ENCODE peak calls at places on chromosomes 3 and 15, in seven cellular contexts. One of them, this sample, is unnamed.

GRCh38 chr3:99751649-99752048 is 66.0 kb upstream of the CMSS1 start:
- DNase-seq in AG09319: no peak
- DNase-seq in adipocyte: peak; percentile 69
- DNase-seq in activated naive CD8-positive, alpha-beta T cell treated with anti-CD3 and anti-CD28 coated beads, Interleukin-2, amount 50 U/mL, for 24 hours: no peak
- DNase-seq in DMS79: no peak
- DNase-seq in GM04504: peak; percentile 34
- DNase-seq in posterior vena cava: no peak
- DNase-seq in this sample: no peak

GRCh38 chr3:45366305-45366704 is 22.1 kb upstream of the LARS2 start:
- DNase-seq in AG09319: no peak
- DNase-seq in adipocyte: peak; percentile 23
- DNase-seq in activated naive CD8-positive, alpha-beta T cell treated with anti-CD3 and anti-CD28 coated beads, Interleukin-2, amount 50 U/mL, for 24 hours: no peak
- DNase-seq in DMS79: no peak
- DNase-seq in GM04504: no peak
- DNase-seq in posterior vena cava: no peak
- DNase-seq in this sample: no peak

GRCh38 chr15:61659571-61660190 is 400.6 kb downstream of the VPS13C start:
- DNase-seq in AG09319: no peak
- DNase-seq in adipocyte: peak; percentile 26
- DNase-seq in activated naive CD8-positive, alpha-beta T cell treated with anti-CD3 and anti-CD28 coated beads, Interleukin-2, amount 50 U/mL, for 24 hours: no peak
- DNase-seq in DMS79: no peak
- DNase-seq in GM04504: peak; percentile 29
- DNase-seq in posterior vena cava: no peak
- DNase-seq in this sample: no peak

GRCh38 chr15:59339252-59339672 is 33.4 kb downstream of the MYO1E start:
- DNase-seq in AG09319: no peak
- DNase-seq in adipocyte: peak; percentile 7
- DNase-seq in activated naive CD8-positive, alpha-beta T cell treated with anti-CD3 and anti-CD28 coated beads, Interleukin-2, amount 50 U/mL, for 24 hours: no peak
- DNase-seq in DMS79: no peak
- DNase-seq in GM04504: no peak
- DNase-seq in posterior vena cava: no peak
- DNase-seq in this sample: no peak

GRCh38 chr3:149162007-149162406 is 32.6 kb downstream of the HPS3 start:
- DNase-seq in AG09319: no peak
- DNase-seq in adipocyte: no peak
- DNase-seq in activated naive CD8-positive, alpha-beta T cell treated with anti-CD3 and anti-CD28 coated beads, Interleukin-2, amount 50 U/mL, for 24 hours: no peak
- DNase-seq in DMS79: no peak
- DNase-seq in GM04504: no peak
- DNase-seq in posterior vena cava: no peak
- DNase-seq in this sample: no peak

GRCh38 chr3:53252105-53252946 is 3.5 kb downstream of the TKT start:
- DNase-seq in AG09319: no peak
- DNase-seq in adipocyte: no peak
- DNase-seq in activated naive CD8-positive, alpha-beta T cell treated with anti-CD3 and anti-CD28 coated beads, Interleukin-2, amount 50 U/mL, for 24 hours: no peak
- DNase-seq in DMS79: no peak
- DNase-seq in GM04504: no peak
- DNase-seq in posterior vena cava: no peak
- DNase-seq in this sample: no peak

GRCh38 chr3:24495334-24495994 is 814 bp upstream of the THRB start:
- DNase-seq in AG09319: no peak
- DNase-seq in adipocyte: no peak
- DNase-seq in activated naive CD8-positive, alpha-beta T cell treated with anti-CD3 and anti-CD28 coated beads, Interleukin-2, amount 50 U/mL, for 24 hours: no peak
- DNase-seq in DMS79: no peak
- DNase-seq in GM04504: no peak
- DNase-seq in posterior vena cava: peak; percentile 81
- DNase-seq in this sample: no peak

GRCh38 chr3:10283638-10284037 is 9.1 kb downstream of the GHRL start:
- DNase-seq in AG09319: no peak
- DNase-seq in adipocyte: no peak
- DNase-seq in activated naive CD8-positive, alpha-beta T cell treated with anti-CD3 and anti-CD28 coated beads, Interleukin-2, amount 50 U/mL, for 24 hours: no peak
- DNase-seq in DMS79: peak; percentile 63
- DNase-seq in GM04504: no peak
- DNase-seq in posterior vena cava: no peak
- DNase-seq in this sample: no peak

GRCh38 chr3:42666022-42666421 is 12.5 kb downstream of the ZBTB47 start:
- DNase-seq in AG09319: no peak
- DNase-seq in adipocyte: no peak
- DNase-seq in activated naive CD8-positive, alpha-beta T cell treated with anti-CD3 and anti-CD28 coated beads, Interleukin-2, amount 50 U/mL, for 24 hours: no peak
- DNase-seq in DMS79: no peak
- DNase-seq in GM04504: no peak
- DNase-seq in posterior vena cava: peak; percentile 77
- DNase-seq in this sample: no peak

GRCh38 chr3:33063651-33064051 is 33.3 kb downstream of the GLB1 start:
- DNase-seq in AG09319: peak; percentile 12
- DNase-seq in adipocyte: peak; percentile 43
- DNase-seq in activated naive CD8-positive, alpha-beta T cell treated with anti-CD3 and anti-CD28 coated beads, Interleukin-2, amount 50 U/mL, for 24 hours: peak; percentile 69
- DNase-seq in DMS79: no peak
- DNase-seq in GM04504: peak; percentile 48
- DNase-seq in posterior vena cava: no peak
- DNase-seq in this sample: peak; percentile 83

GRCh38 chr3:51681453-51681852 is 10.4 kb downstream of the TEX264 start:
- DNase-seq in AG09319: no peak
- DNase-seq in adipocyte: no peak
- DNase-seq in activated naive CD8-positive, alpha-beta T cell treated with anti-CD3 and anti-CD28 coated beads, Interleukin-2, amount 50 U/mL, for 24 hours: peak; percentile 39
- DNase-seq in DMS79: no peak
- DNase-seq in GM04504: no peak
- DNase-seq in posterior vena cava: no peak
- DNase-seq in this sample: peak; percentile 63

GRCh38 chr3:40317061-40317676 is 7.7 kb downstream of the EIF1B start:
- DNase-seq in AG09319: no peak
- DNase-seq in adipocyte: peak; percentile 90
- DNase-seq in activated naive CD8-positive, alpha-beta T cell treated with anti-CD3 and anti-CD28 coated beads, Interleukin-2, amount 50 U/mL, for 24 hours: peak; percentile 27
- DNase-seq in DMS79: no peak
- DNase-seq in GM04504: no peak
- DNase-seq in posterior vena cava: no peak
- DNase-seq in this sample: peak; percentile 31

GRCh38 chr3:127799476-127800222 is 22.7 kb downstream of the MGLL start:
- DNase-seq in AG09319: no peak
- DNase-seq in adipocyte: peak; percentile 79
- DNase-seq in activated naive CD8-positive, alpha-beta T cell treated with anti-CD3 and anti-CD28 coated beads, Interleukin-2, amount 50 U/mL, for 24 hours: no peak
- DNase-seq in DMS79: no peak
- DNase-seq in GM04504: peak; percentile 67
- DNase-seq in posterior vena cava: no peak
- DNase-seq in this sample: no peak

GRCh38 chr3:121667333-121667732 is 6.6 kb upstream of the HCLS1 start:
- DNase-seq in AG09319: no peak
- DNase-seq in adipocyte: no peak
- DNase-seq in activated naive CD8-positive, alpha-beta T cell treated with anti-CD3 and anti-CD28 coated beads, Interleukin-2, amount 50 U/mL, for 24 hours: no peak
- DNase-seq in DMS79: no peak
- DNase-seq in GM04504: no peak
- DNase-seq in posterior vena cava: no peak
- DNase-seq in this sample: no peak

GRCh38 chr3:53071882-53072431 is 26.1 kb upstream of the SFMBT1 start:
- DNase-seq in AG09319: no peak
- DNase-seq in adipocyte: no peak
- DNase-seq in activated naive CD8-positive, alpha-beta T cell treated with anti-CD3 and anti-CD28 coated beads, Interleukin-2, amount 50 U/mL, for 24 hours: no peak
- DNase-seq in DMS79: no peak
- DNase-seq in GM04504: no peak
- DNase-seq in posterior vena cava: peak; percentile 58
- DNase-seq in this sample: no peak

GRCh38 chr15:85865070-85865684 is 70.5 kb upstream of the KLHL25 start:
- DNase-seq in AG09319: no peak
- DNase-seq in adipocyte: peak; percentile 70
- DNase-seq in activated naive CD8-positive, alpha-beta T cell treated with anti-CD3 and anti-CD28 coated beads, Interleukin-2, amount 50 U/mL, for 24 hours: peak; percentile 9
- DNase-seq in DMS79: no peak
- DNase-seq in GM04504: no peak
- DNase-seq in posterior vena cava: no peak
- DNase-seq in this sample: peak; percentile 29

GRCh38 chr3:69568458-69568857 is 170.8 kb upstream of the MITF start:
- DNase-seq in AG09319: no peak
- DNase-seq in adipocyte: peak; percentile 7
- DNase-seq in activated naive CD8-positive, alpha-beta T cell treated with anti-CD3 and anti-CD28 coated beads, Interleukin-2, amount 50 U/mL, for 24 hours: no peak
- DNase-seq in DMS79: no peak
- DNase-seq in GM04504: no peak
- DNase-seq in posterior vena cava: no peak
- DNase-seq in this sample: no peak

GRCh38 chr3:71162221-71162620 is 421.3 kb downstream of the FOXP1 start:
- DNase-seq in AG09319: no peak
- DNase-seq in adipocyte: no peak
- DNase-seq in activated naive CD8-positive, alpha-beta T cell treated with anti-CD3 and anti-CD28 coated beads, Interleukin-2, amount 50 U/mL, for 24 hours: no peak
- DNase-seq in DMS79: no peak
- DNase-seq in GM04504: no peak
- DNase-seq in posterior vena cava: no peak
- DNase-seq in this sample: no peak

GRCh38 chr15:80856809-80857377 is 77.7 kb downstream of the CEMIP start:
- DNase-seq in AG09319: no peak
- DNase-seq in adipocyte: no peak
- DNase-seq in activated naive CD8-positive, alpha-beta T cell treated with anti-CD3 and anti-CD28 coated beads, Interleukin-2, amount 50 U/mL, for 24 hours: no peak
- DNase-seq in DMS79: peak; percentile 50
- DNase-seq in GM04504: no peak
- DNase-seq in posterior vena cava: no peak
- DNase-seq in this sample: no peak

GRCh38 chr3:16456784-16457415 is 56.6 kb downstream of the RFTN1 start:
- DNase-seq in AG09319: no peak
- DNase-seq in adipocyte: peak; percentile 39
- DNase-seq in activated naive CD8-positive, alpha-beta T cell treated with anti-CD3 and anti-CD28 coated beads, Interleukin-2, amount 50 U/mL, for 24 hours: no peak
- DNase-seq in DMS79: no peak
- DNase-seq in GM04504: no peak
- DNase-seq in posterior vena cava: no peak
- DNase-seq in this sample: no peak

GRCh38 chr15:46329876-46330275 is 695.0 kb downstream of the SQOR start:
- DNase-seq in AG09319: no peak
- DNase-seq in adipocyte: no peak
- DNase-seq in activated naive CD8-positive, alpha-beta T cell treated with anti-CD3 and anti-CD28 coated beads, Interleukin-2, amount 50 U/mL, for 24 hours: no peak
- DNase-seq in DMS79: no peak
- DNase-seq in GM04504: no peak
- DNase-seq in posterior vena cava: no peak
- DNase-seq in this sample: no peak

GRCh38 chr15:69881760-69882159 is 216.0 kb downstream of the TLE3 start:
- DNase-seq in AG09319: no peak
- DNase-seq in adipocyte: no peak
- DNase-seq in activated naive CD8-positive, alpha-beta T cell treated with anti-CD3 and anti-CD28 coated beads, Interleukin-2, amount 50 U/mL, for 24 hours: peak; percentile 6
- DNase-seq in DMS79: no peak
- DNase-seq in GM04504: no peak
- DNase-seq in posterior vena cava: no peak
- DNase-seq in this sample: no peak

GRCh38 chr15:49037546-49037940 is 8.7 kb downstream of the SECISBP2L start:
- DNase-seq in AG09319: no peak
- DNase-seq in adipocyte: no peak
- DNase-seq in activated naive CD8-positive, alpha-beta T cell treated with anti-CD3 and anti-CD28 coated beads, Interleukin-2, amount 50 U/mL, for 24 hours: no peak
- DNase-seq in DMS79: no peak
- DNase-seq in GM04504: no peak
- DNase-seq in posterior vena cava: no peak
- DNase-seq in this sample: no peak

GRCh38 chr3:59685432-59685831 is 635.6 kb upstream of the CFAP20DC start:
- DNase-seq in AG09319: no peak
- DNase-seq in adipocyte: no peak
- DNase-seq in activated naive CD8-positive, alpha-beta T cell treated with anti-CD3 and anti-CD28 coated beads, Interleukin-2, amount 50 U/mL, for 24 hours: no peak
- DNase-seq in DMS79: no peak
- DNase-seq in GM04504: no peak
- DNase-seq in posterior vena cava: no peak
- DNase-seq in this sample: no peak

GRCh38 chr3:40071683-40072238 is 237.7 kb upstream of the EIF1B start:
- DNase-seq in AG09319: no peak
- DNase-seq in adipocyte: no peak
- DNase-seq in activated naive CD8-positive, alpha-beta T cell treated with anti-CD3 and anti-CD28 coated beads, Interleukin-2, amount 50 U/mL, for 24 hours: no peak
- DNase-seq in DMS79: no peak
- DNase-seq in GM04504: no peak
- DNase-seq in posterior vena cava: no peak
- DNase-seq in this sample: no peak

GRCh38 chr15:69523010-69524001 is 70.7 kb downstream of the RPLP1 start:
- DNase-seq in AG09319: peak; percentile 55
- DNase-seq in adipocyte: peak; percentile 92
- DNase-seq in activated naive CD8-positive, alpha-beta T cell treated with anti-CD3 and anti-CD28 coated beads, Interleukin-2, amount 50 U/mL, for 24 hours: peak; percentile 73
- DNase-seq in DMS79: peak; percentile 20
- DNase-seq in GM04504: peak; percentile 49
- DNase-seq in posterior vena cava: peak; percentile 92
- DNase-seq in this sample: peak; percentile 84

GRCh38 chr15:68210821-68211655 is 5.9 kb upstream of the CALML4 start:
- DNase-seq in AG09319: peak; percentile 14
- DNase-seq in adipocyte: peak; percentile 85
- DNase-seq in activated naive CD8-positive, alpha-beta T cell treated with anti-CD3 and anti-CD28 coated beads, Interleukin-2, amount 50 U/mL, for 24 hours: peak; percentile 67
- DNase-seq in DMS79: no peak
- DNase-seq in GM04504: no peak
- DNase-seq in posterior vena cava: peak; percentile 90
- DNase-seq in this sample: peak; percentile 64

GRCh38 chr15:85088300-85088699 is 106.6 kb downstream of the PDE8A start:
- DNase-seq in AG09319: no peak
- DNase-seq in adipocyte: no peak
- DNase-seq in activated naive CD8-positive, alpha-beta T cell treated with anti-CD3 and anti-CD28 coated beads, Interleukin-2, amount 50 U/mL, for 24 hours: no peak
- DNase-seq in DMS79: no peak
- DNase-seq in GM04504: no peak
- DNase-seq in posterior vena cava: no peak
- DNase-seq in this sample: no peak